ENCODE peak calls at places on chromosomes 4 and X, in nine cellular contexts. R is A549; D is H9; Z is upper lobe of right lung; O is foreskin keratinocyte; M is neural progenitor cell; X is ascending aorta; N is lower lobe of right lung; H is CD4-positive, alpha-beta memory T cell. T is an unnamed sample. For H3K4me1, the result is how much of the 10 kb centered on the place peaks cover.

GRCh38 chrX:132043977-132044376 is 20.9 kb downstream of the STK26 start:
- DNase-seq in O (no peak), D (no peak), H (no peak), R (no peak), N (no peak), X (no peak), Z (no peak), M (no peak), T (no peak)

GRCh38 chr4:41877020-41877796 is 58.0 kb upstream of the TMEM33 start:
- DNase-seq in N (no peak), M (no peak), Z (no peak), H (no peak), R (no peak), D (peak), O (no peak), X (no peak), T (no peak)

GRCh38 chrX:69025802-69026301 is 139.4 kb downstream of the PJA1 start:
- DNase-seq in N (no peak), X (no peak), M (no peak), H (no peak), O (peak), R (no peak), Z (no peak), D (no peak), T (no peak)

GRCh38 chrX:29634516-29634915 is 580.8 kb upstream of the MAGEB2 start:
- DNase-seq in H (no peak), Z (no peak), O (no peak), M (no peak), X (no peak), R (no peak), N (no peak), D (no peak), T (no peak)

GRCh38 chr4:152087335-152087734 is 326.5 kb upstream of the GATB start:
- DNase-seq in H (no peak), N (no peak), Z (no peak), X (no peak), O (no peak), D (no peak), R (no peak), M (no peak), T (no peak)

GRCh38 chr4:55037728-55038127 is 87.7 kb downstream of the KDR start:
- DNase-seq in H (no peak), M (no peak), O (no peak), N (no peak), X (no peak), R (no peak), D (no peak), Z (no peak), T (no peak)

GRCh38 chr4:147829401-147830101 is 97.7 kb downstream of the ARHGAP10 start:
- DNase-seq in Z (no peak), X (peak), N (no peak), O (peak), R (no peak), D (no peak), H (no peak), M (no peak), T (no peak)

GRCh38 chrX:41895826-41896225 is 27.5 kb downstream of the CASK start:
- DNase-seq in O (no peak), N (no peak), H (no peak), Z (no peak), D (no peak), X (no peak), M (peak), R (no peak), T (no peak)

GRCh38 chr4:174631901-174632758 is 109.8 kb upstream of the HPGD start:
- DNase-seq in D (no peak), M (peak), O (no peak), R (peak), N (no peak), Z (no peak), H (peak), X (no peak), T (peak)

GRCh38 chrX:4787971-4788370 is 1074.5 kb upstream of the PRKX start:
- DNase-seq in X (no peak), Z (no peak), R (no peak), O (no peak), M (no peak), D (no peak), N (no peak), H (no peak), T (no peak)

DNA sequence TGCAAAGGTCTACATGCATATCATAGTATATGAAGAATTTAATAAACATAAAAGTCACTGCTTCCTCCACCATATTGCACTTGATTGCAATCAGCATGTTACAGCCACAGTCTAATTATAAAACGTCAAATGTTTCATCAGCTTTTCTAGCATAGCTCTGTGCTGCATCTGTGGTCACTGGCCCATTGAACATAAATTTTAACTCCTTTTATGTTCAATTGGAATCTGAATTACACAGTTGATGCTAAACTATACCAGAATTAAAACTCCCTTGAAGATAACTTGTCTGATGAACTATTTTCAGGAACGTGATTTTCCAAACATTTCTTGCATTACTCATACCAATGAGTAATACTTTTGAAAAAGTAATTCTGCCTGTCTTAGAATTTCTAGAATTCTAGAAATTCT is 329.1 kb downstream of the GALNTL6 start:
- DNase-seq in X (no peak), O (no peak), Z (no peak), N (no peak), M (no peak), R (no peak), D (no peak), H (no peak), T (no peak)
- H3K27ac ChIP-seq in X (no peak), O (no peak), Z (no peak), N (no peak), M (no peak), R (no peak), D (no peak), H (no peak), T (no peak)

DNA sequence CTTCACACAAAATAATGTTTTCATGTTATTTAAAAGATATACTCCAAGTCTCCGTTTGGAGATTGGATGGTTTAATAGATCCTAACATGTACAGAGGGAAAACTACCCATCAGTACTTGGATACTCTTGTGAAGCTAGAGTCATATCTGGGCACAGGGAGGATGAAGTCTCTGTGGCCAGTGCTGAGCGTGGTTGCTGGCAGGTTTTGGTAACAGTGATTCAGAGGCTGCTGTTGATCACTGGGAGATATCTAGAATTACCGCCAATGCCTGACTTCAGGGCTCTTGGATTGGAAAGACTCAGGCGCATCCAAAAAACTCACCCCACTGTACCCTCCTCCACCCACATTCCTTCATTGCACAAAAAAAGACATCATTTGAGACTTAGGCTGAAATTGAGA is 107.2 kb upstream of the PGRMC2 start:
- DNase-seq in D (no peak), N (no peak), R (no peak), O (no peak), X (peak), H (no peak), Z (no peak), M (no peak), T (no peak)
- H3K4me1 ChIP-seq in D (under half), N (under half), R (under half), O (under half), X (under half), H (under half), Z (under half), M (under half), T (under half)

GRCh38 chrX:45771114-45771513 is 570.4 kb upstream of the DIPK2B start:
- DNase-seq in N (no peak), D (no peak), H (no peak), O (peak), X (peak), M (no peak), Z (no peak), R (peak), T (peak)
- H3K27ac ChIP-seq in N (peak), D (no peak), H (peak), O (peak), X (peak), M (no peak), Z (peak), R (peak), T (peak)

GRCh38 chrX:101417981-101418841 is 10.2 kb downstream of the HNRNPH2 start:
- DNase-seq in R (no peak), Z (peak), X (peak), O (no peak), N (peak), H (peak), M (peak), D (peak), T (no peak)
- H3K4me1 ChIP-seq in R (under half), Z (under half), X (under half), O (under half), N (under half), H (under half), M (under half), D (under half), T (under half)

DNA sequence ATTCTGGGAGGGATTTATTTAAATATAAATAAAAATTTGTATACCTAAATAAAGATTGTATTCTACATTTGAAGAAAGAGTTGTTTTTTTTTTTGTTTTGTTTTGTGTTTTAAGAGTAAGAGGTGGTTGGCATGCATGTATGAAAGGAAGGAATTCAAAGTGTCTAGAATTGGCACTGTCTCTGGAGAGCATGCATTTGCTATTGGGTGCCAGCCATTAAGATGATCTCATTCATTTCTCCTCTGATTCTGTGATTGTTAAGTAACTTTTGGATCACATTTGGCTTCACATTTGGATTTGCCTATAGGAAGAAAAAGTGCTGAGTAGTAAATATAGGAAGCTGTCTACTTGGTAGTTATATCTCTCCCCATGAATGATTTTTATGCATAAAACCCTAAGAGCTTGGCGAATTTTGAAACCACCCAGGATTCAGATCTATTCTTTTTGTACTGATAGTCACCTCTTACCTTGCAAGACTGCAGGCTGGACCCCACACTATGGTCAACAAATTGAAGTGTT is 7.8 kb upstream of the BOD1L1 start:
- DNase-seq in D (no peak), O (no peak), N (no peak), X (no peak), R (no peak), Z (no peak), M (no peak), H (no peak), T (no peak)
- H3K27ac ChIP-seq in D (no peak), O (no peak), N (no peak), X (no peak), R (no peak), Z (no peak), M (no peak), H (no peak), T (no peak)

GRCh38 chr4:2857349-2857927 is 13.8 kb downstream of the ADD1 start:
- DNase-seq in M (no peak), H (no peak), D (no peak), X (no peak), O (no peak), Z (no peak), R (no peak), N (no peak), T (no peak)
- H3K4me1 ChIP-seq in M (under half), H (half or more), D (under half), X (under half), O (under half), Z (half or more), R (under half), N (half or more), T (under half)

GRCh38 chr4:24382381-24382780 is 202.0 kb downstream of the DHX15 start:
- DNase-seq in Z (no peak), N (no peak), R (peak), M (no peak), X (no peak), H (no peak), O (peak), D (no peak), T (no peak)
- H3K27ac ChIP-seq in Z (no peak), N (no peak), R (no peak), M (no peak), X (no peak), H (no peak), O (peak), D (no peak), T (no peak)

GRCh38 chr4:45502471-45502870 is 621.4 kb downstream of the GABRG1 start:
- DNase-seq in O (peak), D (no peak), Z (no peak), M (no peak), R (no peak), H (no peak), N (no peak), X (no peak), T (no peak)
- H3K4me1 ChIP-seq in O (under half), D (under half), Z (under half), M (under half), R (under half), H (under half), N (under half), X (under half), T (under half)